ENCODE peak calls at places on chromosomes 1 and 21, in eight cellular contexts. E is posterior cingulate gyrus; Y is NCI-H2081; W is GM10248; K is effector CD4-positive, alpha-beta T cell; P is HTR-8/SVneo; R is MCF 10A; I is NCI-H146. F is an unnamed sample.

GRCh38 chr1:38239258-38239657 is 192.7 kb upstream of the POU3F1 start:
- DNase-seq in I (peak; percentile 31), E (no peak), Y (no peak), P (no peak), K (no peak), W (no peak), R (no peak), F (no peak)

GRCh38 chr1:157448666-157449065 is 103.6 kb downstream of the FCRL5 start:
- DNase-seq in K (no peak), P (no peak), R (no peak), W (no peak), E (no peak), I (no peak), Y (no peak), F (no peak)

GRCh38 chr21:42313501-42313969 is 1.7 kb downstream of the TFF3 start:
- DNase-seq in I (peak; percentile 89), Y (peak; percentile 60), P (no peak), R (no peak), W (no peak), E (no peak), K (no peak), F (no peak)

GRCh38 chr1:6353948-6354658 is 39.5 kb downstream of the ACOT7 start:
- DNase-seq in R (peak; percentile 58), P (no peak), E (no peak), K (no peak), Y (no peak), I (no peak), W (no peak), F (no peak)

GRCh38 chr1:55337801-55338447 is 122.8 kb upstream of the USP24 start:
- DNase-seq in W (peak; percentile 63), K (no peak), I (peak; percentile 25), P (peak; percentile 48), E (no peak), Y (no peak), R (peak; percentile 74), F (peak; percentile 38)

GRCh38 chr1:91968334-91968733 is 19.1 kb downstream of the BRDT start:
- DNase-seq in P (no peak), E (no peak), R (no peak), Y (no peak), I (no peak), K (no peak), W (no peak), F (no peak)

GRCh38 chr21:42389449-42389835 is 6.4 kb downstream of the TMPRSS3 start:
- DNase-seq in E (no peak), K (no peak), P (no peak), I (peak; percentile 96), Y (peak; percentile 18), W (no peak), R (no peak), F (no peak)

GRCh38 chr1:218164111-218164929 is 120.8 kb upstream of the RRP15 start:
- DNase-seq in W (peak; percentile 13), P (peak; percentile 12), E (no peak), Y (peak; percentile 59), I (peak; percentile 67), K (no peak), R (no peak), F (peak; percentile 90)

GRCh38 chr1:151156515-151156819 is at the start of gene TNFAIP8L2:
- DNase-seq in Y (no peak), R (no peak), E (no peak), W (peak; percentile 73), P (no peak), I (no peak), K (peak; percentile 64), F (no peak)

GRCh38 chr1:11337536-11338350 is 64.7 kb downstream of the UBIAD1 start:
- DNase-seq in W (peak; percentile 77), K (peak; percentile 55), E (peak; percentile 41), P (peak; percentile 25), Y (peak; percentile 26), R (peak; percentile 50), I (peak; percentile 51), F (peak; percentile 31)

GRCh38 chr21:15343066-15343465 is 278.3 kb upstream of the NRIP1 start:
- DNase-seq in Y (no peak), R (no peak), E (no peak), K (no peak), W (no peak), P (no peak), I (no peak), F (no peak)

GRCh38 chr1:162497723-162498441 is at the start of gene UHMK1:
- DNase-seq in Y (peak; percentile 96), P (peak; percentile 90), I (peak; percentile 95), E (peak; percentile 92), W (peak; percentile 93), R (peak; percentile 97), K (peak; percentile 85), F (peak; percentile 83)

GRCh38 chr1:21926814-21927530 is 10.1 kb downstream of the HSPG2 start:
- DNase-seq in Y (no peak), K (no peak), R (no peak), I (no peak), W (no peak), P (no peak), E (no peak), F (no peak)

GRCh38 chr1:172252296-172252695 is 168.2 kb upstream of the C1orf105 start:
- DNase-seq in I (no peak), W (no peak), E (no peak), K (no peak), P (no peak), Y (no peak), R (no peak), F (no peak)

GRCh38 chr1:204672482-204673216 is 12.9 kb downstream of the LRRN2 start:
- DNase-seq in Y (no peak), E (peak; percentile 55), I (no peak), R (no peak), P (no peak), W (no peak), K (no peak), F (no peak)

GRCh38 chr1:226572325-226572726 is 23.8 kb downstream of the STUM start:
- DNase-seq in Y (no peak), W (no peak), P (no peak), R (no peak), I (no peak), K (no peak), E (no peak), F (no peak)